ENCODE peak calls at places on chromosome 14, in seven cellular contexts. N is CD8-positive, alpha-beta memory T cell; X is left cardiac atrium; K is Ammon's horn; B is CD4-positive, CD25-positive, alpha-beta regulatory T cell; Z is H4; E is RKO. Y is an unnamed sample.

GRCh38 chr14:20714593-20715250 is 26.2 kb downstream of the ANG start:
- DNase-seq in B (no peak), K (peak), X (peak), E (no peak), N (no peak), Z (peak), Y (peak)

GRCh38 chr14:106875503-106875902 is 1349.1 kb downstream of the TMEM121 start:
- DNase-seq in N (no peak), X (no peak), E (no peak), B (no peak), Z (no peak), K (no peak), Y (no peak)

GRCh38 chr14:65242732-65243134 is 140.4 kb upstream of the MAX start:
- DNase-seq in X (no peak), Z (no peak), E (no peak), K (no peak), N (no peak), B (no peak), Y (no peak)

GRCh38 chr14:72559227-72559626 is 334.7 kb downstream of the DPF3 start:
- DNase-seq in B (no peak), Z (no peak), K (no peak), N (no peak), E (no peak), X (no peak), Y (no peak)

GRCh38 chr14:93971635-93972027 is 4.7 kb downstream of the ASB2 start:
- DNase-seq in E (no peak), K (no peak), X (no peak), N (no peak), Z (no peak), B (no peak), Y (no peak)

GRCh38 chr14:52025310-52025709 is 36.0 kb downstream of the RTRAF start:
- DNase-seq in E (no peak), N (no peak), B (no peak), K (no peak), X (no peak), Z (no peak), Y (no peak)

GRCh38 chr14:96626916-96627315 is 124.7 kb downstream of the PAPOLA start:
- DNase-seq in Z (no peak), E (no peak), X (no peak), N (no peak), K (no peak), B (no peak), Y (peak)

GRCh38 chr14:74898694-74899093 is 17.0 kb downstream of the DLST start:
- DNase-seq in B (no peak), E (no peak), X (no peak), N (no peak), K (no peak), Z (no peak), Y (no peak)

GRCh38 chr14:61179061-61179675 is 102.0 kb downstream of the TMEM30B start:
- DNase-seq in Z (no peak), B (no peak), N (no peak), E (no peak), K (no peak), X (no peak), Y (no peak)

GRCh38 chr14:77849711-77850110 is 49.8 kb downstream of the ADCK1 start:
- DNase-seq in B (no peak), X (no peak), K (no peak), E (no peak), Z (no peak), N (no peak), Y (no peak)

GRCh38 chr14:67482765-67483164 is 5.8 kb downstream of the TMEM229B start:
- DNase-seq in N (no peak), E (no peak), X (no peak), K (no peak), Z (no peak), B (no peak), Y (no peak)

GRCh38 chr14:104801284-104802119 is 601 bp downstream of the ZBTB42 start:
- DNase-seq in Z (no peak), N (no peak), E (no peak), X (no peak), K (no peak), B (no peak), Y (no peak)

GRCh38 chr14:94120667-94121335 is 8.6 kb downstream of the IFI27L2 start:
- DNase-seq in N (no peak), E (no peak), Z (no peak), K (no peak), X (no peak), B (no peak), Y (no peak)

GRCh38 chr14:86942939-86943338 is 1050.0 kb downstream of the GALC start:
- DNase-seq in E (no peak), K (no peak), N (no peak), X (no peak), B (no peak), Z (no peak), Y (no peak)

GRCh38 chr14:58746261-58746660 is 108.5 kb downstream of the DACT1 start:
- DNase-seq in Z (peak), N (no peak), B (no peak), K (no peak), E (peak), X (no peak), Y (no peak)

GRCh38 chr14:68894802-68895201 is 84.3 kb downstream of the ACTN1 start:
- DNase-seq in Z (no peak), B (no peak), N (no peak), E (peak), X (no peak), K (no peak), Y (no peak)

GRCh38 chr14:53890611-53891091 is 66.0 kb downstream of the BMP4 start:
- DNase-seq in K (no peak), N (no peak), B (no peak), Z (no peak), E (no peak), X (no peak), Y (no peak)

GRCh38 chr14:55893695-55894094 is 224.5 kb upstream of the PELI2 start:
- DNase-seq in B (no peak), E (no peak), N (no peak), Z (no peak), K (no peak), X (no peak), Y (no peak)

GRCh38 chr14:75769047-75769685 is 108.1 kb downstream of the TTLL5 start:
- DNase-seq in N (no peak), E (no peak), B (no peak), Z (no peak), K (no peak), X (no peak), Y (no peak)

GRCh38 chr14:38257500-38257899 is 1.6 kb upstream of the CLEC14A start:
- DNase-seq in B (no peak), N (no peak), X (no peak), Z (no peak), K (no peak), E (no peak), Y (no peak)

GRCh38 chr14:24286996-24287395 is 12.6 kb downstream of the DHRS1 start:
- DNase-seq in B (no peak), X (no peak), E (no peak), K (no peak), Z (no peak), N (no peak), Y (no peak)

GRCh38 chr14:92950193-92950540 is 27.2 kb downstream of the CHGA start:
- DNase-seq in B (no peak), N (no peak), X (no peak), K (no peak), Z (no peak), E (no peak), Y (no peak)

GRCh38 chr14:104635717-104636116 is 31.1 kb upstream of the TMEM179 start:
- DNase-seq in X (no peak), B (no peak), Z (no peak), E (no peak), K (no peak), N (no peak), Y (no peak)

GRCh38 chr14:75711796-75712211 is 50.8 kb downstream of the TTLL5 start:
- DNase-seq in B (no peak), Z (peak), E (peak), X (peak), K (peak), N (no peak), Y (peak)

GRCh38 chr14:97707603-97708002 is 910.4 kb downstream of the VRK1 start:
- DNase-seq in E (no peak), B (peak), N (peak), Z (no peak), K (no peak), X (no peak), Y (no peak)